ENCODE peak calls at places on chromosome 17, in four cellular contexts. K is Kasumi-1; E is CD8-positive, alpha-beta memory T cell; F is adipocyte. P is an unnamed sample.

GRCh38 chr17:69236464-69236863 is 7.8 kb upstream of the ABCA10 start:
- DNase-seq in K (no peak), E (no peak), F (no peak), P (no peak)

GRCh38 chr17:40458001-40458791 is 14.9 kb downstream of the IGFBP4 start:
- DNase-seq in K (no peak), E (no peak), F (peak), P (no peak)

GRCh38 chr17:81536299-81537290 is 8.4 kb downstream of the FSCN2 start:
- DNase-seq in K (no peak), E (no peak), F (no peak), P (no peak)

GRCh38 chr17:76775021-76775420 is 37.1 kb downstream of the MFSD11 start:
- DNase-seq in K (no peak), E (no peak), F (no peak), P (no peak)

GRCh38 chr17:31580331-31581021 is 189.0 kb downstream of the RAB11FIP4 start:
- DNase-seq in K (no peak), E (no peak), F (peak), P (no peak)

GRCh38 chr17:694239-694638 is 20.4 kb downstream of the VPS53 start:
- DNase-seq in K (no peak), E (no peak), F (peak), P (peak)

GRCh38 chr17:58338907-58339774 is 10.5 kb upstream of the TSPOAP1 start:
- DNase-seq in K (peak), E (no peak), F (no peak), P (no peak)

GRCh38 chr17:8436169-8436932 is 667 bp downstream of the NDEL1 start:
- DNase-seq in K (peak), E (peak), F (peak), P (no peak)

GRCh38 chr17:77282524-77283515 is 142.1 kb downstream of the SEC14L1 start:
- DNase-seq in K (no peak), E (no peak), F (no peak), P (no peak)

GRCh38 chr17:81329279-81329926 is 34.3 kb upstream of the SLC38A10 start:
- DNase-seq in K (peak), E (no peak), F (peak), P (peak)

GRCh38 chr17:7712111-7712771 is 5.3 kb upstream of the DNAH2 start:
- DNase-seq in K (no peak), E (no peak), F (no peak), P (no peak)